ENCODE peak calls at places on chromosomes 6 and 20, in four cellular contexts. One of them, this sample, is unnamed.

GRCh38 chr20:59831901-59832240 is 101.6 kb downstream of the SYCP2 start:
- DNase-seq in K562: no peak
- DNase-seq in stomach: no peak
- DNase-seq in right lobe of liver: no peak
- DNase-seq in this sample: no peak

GRCh38 chr20:56957737-56958553 is 308.5 kb downstream of the BMP7 start:
- DNase-seq in right lobe of liver: no peak
- DNase-seq in stomach: no peak
- DNase-seq in K562: no peak
- DNase-seq in this sample: no peak

GRCh38 chr6:157892363-157892878 is 69.4 kb downstream of the SNX9 start:
- DNase-seq in K562: no peak
- DNase-seq in stomach: no peak
- DNase-seq in right lobe of liver: no peak
- DNase-seq in this sample: no peak

GRCh38 chr6:72416744-72417143 is 205.1 kb upstream of the KCNQ5 start:
- DNase-seq in K562: no peak
- DNase-seq in right lobe of liver: no peak
- DNase-seq in stomach: no peak
- DNase-seq in this sample: no peak

GRCh38 chr6:72560721-72561593 is 60.9 kb upstream of the KCNQ5 start:
- DNase-seq in right lobe of liver: no peak
- DNase-seq in K562: peak; percentile 78
- DNase-seq in stomach: no peak
- DNase-seq in this sample: no peak

GRCh38 chr20:58128635-58129625 is 99.5 kb downstream of the ANKRD60 start:
- DNase-seq in stomach: no peak
- DNase-seq in right lobe of liver: no peak
- DNase-seq in K562: no peak
- DNase-seq in this sample: no peak

GRCh38 chr20:48467622-48468021 is 360.2 kb downstream of the PREX1 start:
- DNase-seq in stomach: no peak
- DNase-seq in right lobe of liver: no peak
- DNase-seq in K562: peak; percentile 39
- DNase-seq in this sample: no peak

GRCh38 chr6:155614606-155615005 is 159.0 kb upstream of the NOX3 start:
- DNase-seq in K562: no peak
- DNase-seq in right lobe of liver: no peak
- DNase-seq in stomach: no peak
- DNase-seq in this sample: no peak

GRCh38 chr6:21935561-21936028 is 342.0 kb downstream of the SOX4 start:
- DNase-seq in right lobe of liver: no peak
- DNase-seq in K562: peak; percentile 34
- DNase-seq in stomach: peak; percentile 55
- DNase-seq in this sample: no peak

GRCh38 chr6:142846883-142847287 is 98.1 kb downstream of the HIVEP2 start:
- DNase-seq in stomach: no peak
- DNase-seq in K562: no peak
- DNase-seq in right lobe of liver: no peak
- DNase-seq in this sample: no peak

GRCh38 chr6:111530777-111531176 is 47.8 kb upstream of the REV3L start:
- DNase-seq in stomach: no peak
- DNase-seq in right lobe of liver: no peak
- DNase-seq in K562: no peak
- DNase-seq in this sample: no peak

GRCh38 chr6:163599136-163599535 is 184.6 kb downstream of the QKI start:
- DNase-seq in K562: no peak
- DNase-seq in right lobe of liver: no peak
- DNase-seq in stomach: no peak
- DNase-seq in this sample: no peak

GRCh38 chr6:169813969-169814368 is 62.5 kb downstream of the ERMARD start:
- DNase-seq in right lobe of liver: no peak
- DNase-seq in K562: no peak
- DNase-seq in stomach: no peak
- DNase-seq in this sample: no peak

GRCh38 chr6:127503022-127503421 is 16.1 kb downstream of the MTCL3 start:
- DNase-seq in stomach: no peak
- DNase-seq in right lobe of liver: no peak
- DNase-seq in K562: no peak
- DNase-seq in this sample: no peak

GRCh38 chr6:21608610-21609009 is 15.1 kb downstream of the SOX4 start:
- DNase-seq in stomach: no peak
- DNase-seq in right lobe of liver: no peak
- DNase-seq in K562: no peak
- DNase-seq in this sample: no peak

GRCh38 chr6:40892223-40892622 is 146.8 kb downstream of the UNC5CL start:
- DNase-seq in right lobe of liver: no peak
- DNase-seq in stomach: no peak
- DNase-seq in K562: no peak
- DNase-seq in this sample: no peak

GRCh38 chr20:44489931-44490330 is 14.3 kb downstream of the TTPAL start:
- DNase-seq in stomach: no peak
- DNase-seq in K562: no peak
- DNase-seq in right lobe of liver: no peak
- DNase-seq in this sample: no peak

GRCh38 chr20:50296450-50297375 is 106.1 kb downstream of the CEBPB start:
- DNase-seq in stomach: no peak
- DNase-seq in right lobe of liver: peak; percentile 59
- DNase-seq in K562: no peak
- DNase-seq in this sample: no peak

DNA sequence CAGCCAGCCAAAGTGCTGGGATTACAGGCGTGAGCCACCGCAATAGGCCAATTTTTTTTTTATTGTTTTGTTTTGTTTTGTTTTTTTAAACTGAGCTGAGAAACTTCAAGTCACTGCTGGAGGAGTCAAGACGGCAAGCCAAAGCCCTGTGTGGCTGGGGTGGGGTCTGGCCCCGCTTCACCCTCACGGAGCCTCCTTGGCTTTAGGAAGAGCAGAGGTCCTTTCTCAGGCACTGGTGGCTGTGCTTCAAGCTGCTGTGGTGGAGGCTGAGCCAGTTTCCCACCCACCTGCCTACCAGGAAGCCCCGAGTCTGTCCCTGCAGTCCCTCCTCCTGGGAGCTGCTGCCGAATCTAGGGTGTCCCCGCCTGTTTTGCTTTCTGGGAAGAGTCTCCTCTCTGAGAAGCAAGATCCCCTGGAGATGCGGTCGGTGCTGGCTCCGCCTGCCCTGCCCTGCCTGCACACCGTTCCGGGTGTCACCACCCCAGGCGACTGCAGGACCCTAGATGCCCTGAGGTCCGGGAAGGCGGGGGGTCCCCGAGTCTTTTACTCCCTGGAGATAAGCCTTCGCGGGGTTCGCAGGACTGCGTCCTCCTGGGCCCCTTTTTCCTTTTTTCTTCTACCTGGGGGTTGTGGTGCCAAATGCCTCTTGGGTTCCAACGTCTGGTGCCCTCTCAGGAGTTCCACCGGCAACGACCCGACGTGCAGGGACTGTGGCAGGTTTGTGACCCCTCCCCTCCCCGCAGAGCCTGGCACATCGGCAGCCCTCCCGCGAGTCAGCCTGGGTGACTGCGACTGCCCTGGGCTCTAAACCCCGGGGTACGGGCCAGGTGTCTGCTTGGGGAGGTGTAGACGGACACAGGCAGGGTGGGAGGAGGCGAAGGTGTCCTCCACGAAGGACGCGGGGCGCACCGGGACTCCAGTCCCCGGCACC is 100.7 kb downstream of the TAF4 start:
- DNase-seq in K562: no peak
- DNase-seq in right lobe of liver: no peak
- DNase-seq in stomach: no peak
- DNase-seq in this sample: no peak
- TF ChIP-seq POLR2A in K562: no peak
- TF ChIP-seq POLR2A in right lobe of liver: no peak
- TF ChIP-seq POLR2A in stomach: no peak
- TF ChIP-seq POLR2A in this sample: no peak

DNA sequence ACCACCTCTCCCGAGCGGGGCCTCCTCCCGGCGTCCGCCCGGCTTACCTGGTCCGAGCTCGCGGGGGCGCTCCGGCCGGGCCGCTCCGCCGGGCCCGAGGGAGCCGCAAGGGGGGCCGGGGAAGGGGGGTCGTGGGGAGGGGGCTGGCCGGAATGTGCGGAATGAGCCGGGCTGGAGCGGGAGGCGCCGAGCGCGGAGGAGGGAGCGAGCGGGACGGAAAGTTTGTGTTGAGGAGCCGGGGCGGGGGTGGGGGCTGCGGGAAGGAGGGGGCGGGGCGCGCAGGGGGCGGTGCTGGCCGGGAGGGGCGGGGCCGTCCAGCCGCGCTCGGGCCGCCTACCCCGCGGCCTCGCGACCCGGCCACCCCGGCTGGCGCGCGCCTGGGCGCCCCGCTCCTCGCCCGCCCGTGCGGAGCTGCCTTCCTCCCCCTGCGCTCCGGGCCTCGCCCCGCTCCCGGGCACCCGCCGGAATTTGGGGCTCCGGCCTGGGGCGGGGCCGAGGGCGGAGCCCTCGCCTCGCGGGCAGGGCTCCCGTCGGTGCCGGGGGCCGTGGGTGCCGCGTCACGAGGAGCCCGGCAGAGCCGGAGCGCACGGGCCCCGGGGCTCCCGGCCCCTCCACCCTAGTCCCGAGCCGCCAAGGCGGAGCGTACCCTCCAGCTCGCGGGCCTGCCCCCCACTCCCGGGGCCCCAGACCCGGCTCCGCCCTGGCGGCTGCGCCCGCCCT is at the start of gene TEAD3:
- DNase-seq in stomach: peak; percentile 69
- DNase-seq in right lobe of liver: no peak
- DNase-seq in K562: peak; percentile 98
- DNase-seq in this sample: peak; percentile 86
- TF ChIP-seq POLR2A in stomach: no peak
- TF ChIP-seq POLR2A in right lobe of liver: peak; percentile 49
- TF ChIP-seq POLR2A in K562: no peak
- TF ChIP-seq POLR2A in this sample: peak; percentile 5

GRCh38 chr20:2458919-2459499 is 11.6 kb downstream of the SNRPB start:
- DNase-seq in right lobe of liver: no peak
- DNase-seq in K562: no peak
- DNase-seq in stomach: no peak
- DNase-seq in this sample: no peak
- TF ChIP-seq POLR2A in right lobe of liver: no peak
- TF ChIP-seq POLR2A in K562: no peak
- TF ChIP-seq POLR2A in stomach: no peak
- TF ChIP-seq POLR2A in this sample: no peak

GRCh38 chr20:33401922-33402369 is 627 bp upstream of the CDK5RAP1 start:
- DNase-seq in right lobe of liver: no peak
- DNase-seq in K562: peak; percentile 58
- DNase-seq in stomach: no peak
- DNase-seq in this sample: no peak

GRCh38 chr20:33401042-33401921 is at the start of gene CDK5RAP1:
- DNase-seq in right lobe of liver: peak; percentile 86
- DNase-seq in K562: peak; percentile 86
- DNase-seq in stomach: peak; percentile 90
- DNase-seq in this sample: peak; percentile 89

GRCh38 chr20:33407251-33407650 is 5.9 kb upstream of the CDK5RAP1 start:
- DNase-seq in K562: no peak
- DNase-seq in stomach: no peak
- DNase-seq in right lobe of liver: no peak
- DNase-seq in this sample: no peak

GRCh38 chr20:33407796-33408195 is 6.5 kb upstream of the CDK5RAP1 start:
- DNase-seq in K562: no peak
- DNase-seq in right lobe of liver: no peak
- DNase-seq in stomach: no peak
- DNase-seq in this sample: no peak

DNA sequence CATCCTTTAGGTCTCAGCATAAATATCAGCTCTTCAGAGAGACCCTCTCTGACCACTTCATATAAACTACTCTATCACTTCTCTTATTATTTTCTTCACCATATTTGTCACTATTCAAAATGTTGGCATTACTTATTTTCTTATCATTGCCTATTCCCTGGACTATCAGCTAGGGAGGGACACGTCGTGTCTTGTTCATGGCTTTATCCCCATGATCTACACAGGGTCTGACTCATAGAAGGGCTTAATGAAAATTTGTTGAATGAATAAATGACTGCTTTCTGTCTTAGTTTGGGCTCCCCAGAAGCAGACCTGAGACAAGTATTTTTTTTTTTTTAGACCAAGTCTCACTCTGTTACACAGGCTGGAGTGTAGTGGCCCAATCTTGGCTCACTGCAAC is 3.0 kb upstream of the CDK5RAP1 start:
- DNase-seq in right lobe of liver: no peak
- DNase-seq in stomach: no peak
- DNase-seq in K562: no peak
- DNase-seq in this sample: no peak
- TF ChIP-seq POLR2A in right lobe of liver: no peak
- TF ChIP-seq POLR2A in stomach: no peak
- TF ChIP-seq POLR2A in K562: no peak
- TF ChIP-seq POLR2A in this sample: no peak